ENCODE peak calls at places on chromosomes 2 and 18, in ten cellular contexts. One of them, this sample, is unnamed.

GRCh38 chr2:177783091-177783490 is 289.5 kb downstream of the PDE11A start:
- DNase-seq in small intestine: no peak
- DNase-seq in upper lobe of right lung: no peak
- DNase-seq in psoas muscle: no peak
- DNase-seq in cardiac muscle cell: peak; percentile 1
- DNase-seq in tibial artery: no peak
- DNase-seq in sigmoid colon: no peak
- DNase-seq in tibial nerve: no peak
- DNase-seq in SK-N-SH: no peak
- DNase-seq in pancreas: no peak
- DNase-seq in this sample: no peak

GRCh38 chr2:189409647-189410046 is 31.6 kb upstream of the WDR75 start:
- DNase-seq in small intestine: no peak
- DNase-seq in upper lobe of right lung: no peak
- DNase-seq in psoas muscle: no peak
- DNase-seq in cardiac muscle cell: peak; percentile 27
- DNase-seq in tibial artery: no peak
- DNase-seq in sigmoid colon: no peak
- DNase-seq in tibial nerve: no peak
- DNase-seq in SK-N-SH: no peak
- DNase-seq in pancreas: no peak
- DNase-seq in this sample: no peak

GRCh38 chr18:12702221-12703095 is at the start of the genes CEP76 and PSMG2:
- DNase-seq in small intestine: peak; percentile 80
- DNase-seq in upper lobe of right lung: peak; percentile 96
- DNase-seq in psoas muscle: peak; percentile 97
- DNase-seq in cardiac muscle cell: peak; percentile 95
- DNase-seq in tibial artery: peak; percentile 88
- DNase-seq in sigmoid colon: peak; percentile 93
- DNase-seq in tibial nerve: peak; percentile 74
- DNase-seq in SK-N-SH: peak; percentile 96
- DNase-seq in pancreas: peak; percentile 81
- DNase-seq in this sample: peak; percentile 41

GRCh38 chr2:107810734-107811133 is 16.0 kb upstream of the RGPD4 start:
- DNase-seq in small intestine: no peak
- DNase-seq in upper lobe of right lung: no peak
- DNase-seq in psoas muscle: no peak
- DNase-seq in cardiac muscle cell: no peak
- DNase-seq in tibial artery: no peak
- DNase-seq in sigmoid colon: no peak
- DNase-seq in tibial nerve: no peak
- DNase-seq in SK-N-SH: no peak
- DNase-seq in pancreas: no peak
- DNase-seq in this sample: no peak

GRCh38 chr18:63022429-63023022 is 297.0 kb downstream of the BCL2 start:
- DNase-seq in small intestine: no peak
- DNase-seq in upper lobe of right lung: no peak
- DNase-seq in psoas muscle: no peak
- DNase-seq in cardiac muscle cell: no peak
- DNase-seq in tibial artery: no peak
- DNase-seq in sigmoid colon: no peak
- DNase-seq in tibial nerve: no peak
- DNase-seq in SK-N-SH: peak; percentile 59
- DNase-seq in pancreas: no peak
- DNase-seq in this sample: no peak

GRCh38 chr2:72144746-72145657 is 2.7 kb downstream of the CYP26B1 start:
- DNase-seq in small intestine: peak; percentile 69
- DNase-seq in upper lobe of right lung: peak; percentile 71
- DNase-seq in psoas muscle: peak; percentile 54
- DNase-seq in cardiac muscle cell: peak; percentile 69
- DNase-seq in tibial artery: no peak
- DNase-seq in sigmoid colon: peak; percentile 76
- DNase-seq in tibial nerve: peak; percentile 27
- DNase-seq in SK-N-SH: peak; percentile 69
- DNase-seq in pancreas: no peak
- DNase-seq in this sample: no peak

GRCh38 chr2:4272261-4272858 is 569.0 kb downstream of the DCDC2C start:
- DNase-seq in small intestine: no peak
- DNase-seq in upper lobe of right lung: no peak
- DNase-seq in psoas muscle: no peak
- DNase-seq in cardiac muscle cell: no peak
- DNase-seq in tibial artery: no peak
- DNase-seq in sigmoid colon: no peak
- DNase-seq in tibial nerve: no peak
- DNase-seq in SK-N-SH: no peak
- DNase-seq in pancreas: no peak
- DNase-seq in this sample: no peak

GRCh38 chr2:71143782-71144181 is 13.3 kb downstream of the MPHOSPH10 start:
- DNase-seq in small intestine: no peak
- DNase-seq in upper lobe of right lung: no peak
- DNase-seq in psoas muscle: no peak
- DNase-seq in cardiac muscle cell: no peak
- DNase-seq in tibial artery: no peak
- DNase-seq in sigmoid colon: no peak
- DNase-seq in tibial nerve: no peak
- DNase-seq in SK-N-SH: no peak
- DNase-seq in pancreas: no peak
- DNase-seq in this sample: no peak

GRCh38 chr2:237097911-237098702 is 12.4 kb downstream of the COPS8 start:
- DNase-seq in small intestine: no peak
- DNase-seq in upper lobe of right lung: no peak
- DNase-seq in psoas muscle: no peak
- DNase-seq in cardiac muscle cell: peak; percentile 91
- DNase-seq in tibial artery: no peak
- DNase-seq in sigmoid colon: no peak
- DNase-seq in tibial nerve: no peak
- DNase-seq in SK-N-SH: no peak
- DNase-seq in pancreas: no peak
- DNase-seq in this sample: no peak

GRCh38 chr2:226797289-226797988 is 2.2 kb downstream of the IRS1 start:
- DNase-seq in small intestine: no peak
- DNase-seq in upper lobe of right lung: peak; percentile 67
- DNase-seq in psoas muscle: peak; percentile 53
- DNase-seq in cardiac muscle cell: no peak
- DNase-seq in tibial artery: no peak
- DNase-seq in sigmoid colon: peak; percentile 87
- DNase-seq in tibial nerve: no peak
- DNase-seq in SK-N-SH: peak; percentile 16
- DNase-seq in pancreas: peak; percentile 48
- DNase-seq in this sample: no peak

GRCh38 chr2:128474962-128475361 is 156.3 kb upstream of the HS6ST1 start:
- DNase-seq in small intestine: no peak
- DNase-seq in upper lobe of right lung: no peak
- DNase-seq in psoas muscle: no peak
- DNase-seq in cardiac muscle cell: no peak
- DNase-seq in tibial artery: no peak
- DNase-seq in sigmoid colon: no peak
- DNase-seq in tibial nerve: no peak
- DNase-seq in SK-N-SH: no peak
- DNase-seq in pancreas: no peak
- DNase-seq in this sample: no peak

GRCh38 chr18:22394428-22394827 is 23.3 kb downstream of the CTAGE1 start:
- DNase-seq in small intestine: no peak
- DNase-seq in upper lobe of right lung: no peak
- DNase-seq in psoas muscle: no peak
- DNase-seq in cardiac muscle cell: no peak
- DNase-seq in tibial artery: no peak
- DNase-seq in sigmoid colon: no peak
- DNase-seq in tibial nerve: no peak
- DNase-seq in SK-N-SH: no peak
- DNase-seq in pancreas: no peak
- DNase-seq in this sample: no peak

GRCh38 chr2:238462782-238463396 is 36.2 kb downstream of the ASB1 start:
- DNase-seq in small intestine: peak; percentile 73
- DNase-seq in upper lobe of right lung: no peak
- DNase-seq in psoas muscle: no peak
- DNase-seq in cardiac muscle cell: peak; percentile 73
- DNase-seq in tibial artery: no peak
- DNase-seq in sigmoid colon: no peak
- DNase-seq in tibial nerve: no peak
- DNase-seq in SK-N-SH: peak; percentile 69
- DNase-seq in pancreas: no peak
- DNase-seq in this sample: peak; percentile 16

GRCh38 chr2:171963198-171963597 is 36.6 kb upstream of the METAP1D start:
- DNase-seq in small intestine: no peak
- DNase-seq in upper lobe of right lung: no peak
- DNase-seq in psoas muscle: no peak
- DNase-seq in cardiac muscle cell: no peak
- DNase-seq in tibial artery: no peak
- DNase-seq in sigmoid colon: no peak
- DNase-seq in tibial nerve: no peak
- DNase-seq in SK-N-SH: no peak
- DNase-seq in pancreas: no peak
- DNase-seq in this sample: no peak

GRCh38 chr2:52934920-52935640 is 832.5 kb upstream of the CHAC2 start:
- DNase-seq in small intestine: no peak
- DNase-seq in upper lobe of right lung: no peak
- DNase-seq in psoas muscle: no peak
- DNase-seq in cardiac muscle cell: no peak
- DNase-seq in tibial artery: no peak
- DNase-seq in sigmoid colon: no peak
- DNase-seq in tibial nerve: no peak
- DNase-seq in SK-N-SH: no peak
- DNase-seq in pancreas: no peak
- DNase-seq in this sample: no peak

GRCh38 chr2:52931660-52932059 is 835.9 kb upstream of the CHAC2 start:
- DNase-seq in small intestine: no peak
- DNase-seq in upper lobe of right lung: no peak
- DNase-seq in psoas muscle: no peak
- DNase-seq in cardiac muscle cell: no peak
- DNase-seq in tibial artery: no peak
- DNase-seq in sigmoid colon: no peak
- DNase-seq in tibial nerve: no peak
- DNase-seq in SK-N-SH: no peak
- DNase-seq in pancreas: no peak
- DNase-seq in this sample: no peak

GRCh38 chr2:52936029-52936428 is 831.6 kb upstream of the CHAC2 start:
- DNase-seq in small intestine: no peak
- DNase-seq in upper lobe of right lung: no peak
- DNase-seq in psoas muscle: no peak
- DNase-seq in cardiac muscle cell: no peak
- DNase-seq in tibial artery: no peak
- DNase-seq in sigmoid colon: no peak
- DNase-seq in tibial nerve: no peak
- DNase-seq in SK-N-SH: no peak
- DNase-seq in pancreas: no peak
- DNase-seq in this sample: no peak

GRCh38 chr2:52934354-52934898 is 833.2 kb upstream of the CHAC2 start:
- DNase-seq in small intestine: no peak
- DNase-seq in upper lobe of right lung: no peak
- DNase-seq in psoas muscle: no peak
- DNase-seq in cardiac muscle cell: peak; percentile 51
- DNase-seq in tibial artery: no peak
- DNase-seq in sigmoid colon: no peak
- DNase-seq in tibial nerve: no peak
- DNase-seq in SK-N-SH: no peak
- DNase-seq in pancreas: no peak
- DNase-seq in this sample: no peak

DNA sequence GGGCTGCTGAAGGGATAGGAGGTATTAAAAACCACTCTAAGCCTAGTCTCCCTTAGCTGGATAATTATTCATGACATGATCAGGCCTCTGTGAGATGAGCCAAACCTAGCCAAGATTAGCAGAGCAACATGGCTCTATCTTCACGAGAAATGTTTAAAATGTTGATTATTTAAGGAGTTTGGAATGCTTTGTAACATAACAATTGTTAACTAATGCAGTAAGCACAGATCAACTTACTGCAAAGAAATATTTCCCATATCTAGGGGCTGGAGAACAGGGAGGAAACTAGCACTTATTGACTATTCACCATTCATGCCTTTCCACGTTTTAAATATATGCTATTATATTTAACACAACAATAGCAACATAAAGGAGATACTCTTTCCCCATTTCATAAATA is 833.7 kb upstream of the CHAC2 start:
- DNase-seq in small intestine: no peak
- DNase-seq in upper lobe of right lung: no peak
- DNase-seq in psoas muscle: no peak
- DNase-seq in cardiac muscle cell: peak; percentile 5
- DNase-seq in tibial artery: no peak
- DNase-seq in sigmoid colon: no peak
- DNase-seq in tibial nerve: no peak
- DNase-seq in SK-N-SH: no peak
- DNase-seq in pancreas: no peak
- DNase-seq in this sample: no peak
- H3K27ac ChIP-seq in small intestine: no peak overlapping the region
- H3K27ac ChIP-seq in upper lobe of right lung: no peak overlapping the region
- H3K27ac ChIP-seq in psoas muscle: no peak overlapping the region
- H3K27ac ChIP-seq in cardiac muscle cell: no peak overlapping the region
- H3K27ac ChIP-seq in tibial artery: no peak overlapping the region
- H3K27ac ChIP-seq in sigmoid colon: no peak overlapping the region
- H3K27ac ChIP-seq in tibial nerve: no peak overlapping the region
- H3K27ac ChIP-seq in SK-N-SH: no peak overlapping the region
- H3K27ac ChIP-seq in pancreas: no peak overlapping the region
- H3K27ac ChIP-seq in this sample: no peak overlapping the region

DNA sequence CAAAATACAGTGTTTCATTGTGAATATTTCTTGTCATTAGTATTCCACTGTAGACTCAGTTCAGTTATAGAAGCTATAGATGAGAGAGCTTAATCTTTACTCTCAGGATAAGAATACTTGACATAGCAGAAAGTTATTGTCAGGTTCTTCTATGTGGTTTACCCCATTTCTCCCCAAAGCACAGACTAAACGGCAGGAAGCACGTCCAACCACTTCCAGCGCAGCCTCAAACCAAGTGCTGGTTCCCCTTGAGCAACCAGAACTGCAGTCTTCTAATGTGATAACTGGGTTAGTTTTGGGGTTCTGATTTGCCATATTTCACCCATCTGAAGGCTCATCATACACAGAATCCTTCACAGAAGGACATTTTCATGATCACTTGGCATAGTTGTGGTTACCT is 324.7 kb downstream of the SLC8A1 start:
- DNase-seq in small intestine: no peak
- DNase-seq in upper lobe of right lung: no peak
- DNase-seq in psoas muscle: no peak
- DNase-seq in cardiac muscle cell: no peak
- DNase-seq in tibial artery: no peak
- DNase-seq in sigmoid colon: no peak
- DNase-seq in tibial nerve: no peak
- DNase-seq in SK-N-SH: no peak
- DNase-seq in pancreas: no peak
- DNase-seq in this sample: no peak
- H3K4me1 ChIP-seq in small intestine: no peaks in the 10 kb centered on the region
- H3K4me1 ChIP-seq in upper lobe of right lung: peaks cover 4% of the 10 kb centered on the region
- H3K4me1 ChIP-seq in psoas muscle: no peaks in the 10 kb centered on the region
- H3K4me1 ChIP-seq in cardiac muscle cell: peaks cover 63% of the 10 kb centered on the region
- H3K4me1 ChIP-seq in tibial artery: no peaks in the 10 kb centered on the region
- H3K4me1 ChIP-seq in sigmoid colon: peaks cover 88% of the 10 kb centered on the region
- H3K4me1 ChIP-seq in tibial nerve: no peaks in the 10 kb centered on the region
- H3K4me1 ChIP-seq in SK-N-SH: peaks cover 65% of the 10 kb centered on the region
- H3K4me1 ChIP-seq in pancreas: no peaks in the 10 kb centered on the region
- H3K4me1 ChIP-seq in this sample: peaks cover 1% of the 10 kb centered on the region

GRCh38 chr2:63856302-63856600 is 14.6 kb downstream of the UGP2 start:
- DNase-seq in small intestine: peak; percentile 66
- DNase-seq in upper lobe of right lung: no peak
- DNase-seq in psoas muscle: no peak
- DNase-seq in cardiac muscle cell: no peak
- DNase-seq in tibial artery: no peak
- DNase-seq in sigmoid colon: no peak
- DNase-seq in tibial nerve: no peak
- DNase-seq in SK-N-SH: no peak
- DNase-seq in pancreas: no peak
- DNase-seq in this sample: no peak
- H3K27ac ChIP-seq in small intestine: peak overlapping the region; percentile 73
- H3K27ac ChIP-seq in upper lobe of right lung: peak overlapping the region; percentile 60
- H3K27ac ChIP-seq in psoas muscle: peak overlapping the region; percentile 69
- H3K27ac ChIP-seq in cardiac muscle cell: no peak overlapping the region
- H3K27ac ChIP-seq in tibial artery: no peak overlapping the region
- H3K27ac ChIP-seq in sigmoid colon: no peak overlapping the region
- H3K27ac ChIP-seq in tibial nerve: no peak overlapping the region
- H3K27ac ChIP-seq in SK-N-SH: no peak overlapping the region
- H3K27ac ChIP-seq in pancreas: no peak overlapping the region
- H3K27ac ChIP-seq in this sample: no peak overlapping the region

GRCh38 chr2:44038277-44038676 is 42.5 kb upstream of the LRPPRC start:
- DNase-seq in small intestine: no peak
- DNase-seq in upper lobe of right lung: no peak
- DNase-seq in psoas muscle: no peak
- DNase-seq in cardiac muscle cell: no peak
- DNase-seq in tibial artery: no peak
- DNase-seq in sigmoid colon: no peak
- DNase-seq in tibial nerve: no peak
- DNase-seq in SK-N-SH: no peak
- DNase-seq in pancreas: no peak
- DNase-seq in this sample: no peak
- H3K4me1 ChIP-seq in small intestine: no peaks in the 10 kb centered on the region
- H3K4me1 ChIP-seq in upper lobe of right lung: no peaks in the 10 kb centered on the region
- H3K4me1 ChIP-seq in psoas muscle: peaks cover 6% of the 10 kb centered on the region
- H3K4me1 ChIP-seq in cardiac muscle cell: no peaks in the 10 kb centered on the region
- H3K4me1 ChIP-seq in tibial artery: no peaks in the 10 kb centered on the region
- H3K4me1 ChIP-seq in sigmoid colon: no peaks in the 10 kb centered on the region
- H3K4me1 ChIP-seq in tibial nerve: no peaks in the 10 kb centered on the region
- H3K4me1 ChIP-seq in SK-N-SH: no peaks in the 10 kb centered on the region
- H3K4me1 ChIP-seq in pancreas: no peaks in the 10 kb centered on the region
- H3K4me1 ChIP-seq in this sample: no peaks in the 10 kb centered on the region